ENCODE peak calls at places on chromosomes 5 and 9, in seven cellular contexts. I, H, F, W, O, C and Y are unnamed samples.

GRCh38 chr5:80659111-80659510 is 4.3 kb upstream of the DHFR start:
- DNase-seq in O (no peak), C (peak; percentile 36), I (no peak), H (no peak), W (no peak), F (no peak), Y (no peak)

GRCh38 chr9:129894106-129894823 is 59.0 kb downstream of the USP20 start:
- DNase-seq in I (no peak), H (peak; percentile 45), W (peak; percentile 66), C (no peak), F (no peak), O (no peak), Y (no peak)

GRCh38 chr5:76472338-76473336 is 69.6 kb downstream of the IQGAP2 start:
- DNase-seq in W (peak; percentile 27), I (no peak), F (no peak), H (peak; percentile 53), C (no peak), O (peak; percentile 61), Y (no peak)

GRCh38 chr5:171365351-171365750 is 22.3 kb upstream of the NPM1 start:
- DNase-seq in C (peak; percentile 36), I (no peak), F (no peak), W (peak; percentile 21), H (no peak), O (no peak), Y (peak; percentile 55)

GRCh38 chr9:137350696-137351584 is 48.9 kb upstream of the NRARP start:
- DNase-seq in H (no peak), O (no peak), W (peak; percentile 11), C (no peak), I (no peak), F (no peak), Y (no peak)

GRCh38 chr9:4020747-4021296 is 279.0 kb downstream of the GLIS3 start:
- DNase-seq in O (no peak), H (no peak), W (no peak), F (no peak), I (no peak), C (no peak), Y (no peak)

GRCh38 chr5:77015938-77016569 is 14.2 kb upstream of the AGGF1 start:
- DNase-seq in H (no peak), O (no peak), W (no peak), C (peak; percentile 83), I (peak; percentile 23), F (peak; percentile 25), Y (no peak)

GRCh38 chr5:95916687-95917085 is 45.0 kb downstream of the ELL2 start:
- DNase-seq in H (no peak), C (peak; percentile 46), W (no peak), I (no peak), F (no peak), O (no peak), Y (no peak)

GRCh38 chr9:27160636-27161035 is 51.6 kb downstream of the TEK start:
- DNase-seq in O (no peak), H (no peak), W (no peak), C (no peak), F (no peak), I (no peak), Y (no peak)